ENCODE peak calls at places on chromosomes 2 and 18, in six cellular contexts. Y is left ventricle myocardium inferior, S is A549, A is uterus, R is body of pancreas, N is ovary. X is an unnamed sample.

GRCh38 chr2:181546086-181546485 is 88.9 kb downstream of the ITGA4 start:
- DNase-seq in Y (no peak), A (no peak), S (no peak), N (no peak), R (no peak), X (no peak)

GRCh38 chr2:86017901-86018896 is 87.5 kb downstream of the POLR1A start:
- DNase-seq in N (no peak), Y (peak; percentile 56), R (peak; percentile 98), S (peak; percentile 30), A (peak; percentile 60), X (peak; percentile 61)

GRCh38 chr2:9003616-9004337 is at the start of gene MBOAT2:
- DNase-seq in A (peak; percentile 86), N (peak; percentile 92), S (peak; percentile 96), R (peak; percentile 77), Y (peak; percentile 88), X (peak; percentile 88)

GRCh38 chr18:12038082-12038660 is 55.5 kb upstream of the ANKRD62 start:
- DNase-seq in A (no peak), N (no peak), S (no peak), Y (no peak), R (peak; percentile 64), X (no peak)

GRCh38 chr18:36756262-36756661 is 72.5 kb downstream of the TPGS2 start:
- DNase-seq in S (no peak), N (no peak), A (no peak), R (no peak), Y (no peak), X (no peak)

GRCh38 chr2:233247744-233248143 is 3.7 kb upstream of the ATG16L1 start:
- DNase-seq in R (no peak), S (peak; percentile 61), N (no peak), A (no peak), Y (no peak), X (no peak)

GRCh38 chr18:59787998-59788875 is 91.0 kb upstream of the CCBE1 start:
- DNase-seq in Y (no peak), S (peak; percentile 10), A (peak; percentile 21), N (no peak), R (no peak), X (no peak)

GRCh38 chr2:219633276-219634065 is 6.0 kb downstream of the SLC4A3 start:
- DNase-seq in N (no peak), R (no peak), A (no peak), Y (no peak), S (no peak), X (no peak)

GRCh38 chr2:75506131-75506697 is 54.5 kb downstream of the EVA1A start:
- DNase-seq in N (no peak), Y (no peak), R (no peak), A (no peak), S (no peak), X (no peak)

GRCh38 chr2:2812648-2813047 is 481.6 kb upstream of the MYT1L start:
- DNase-seq in R (no peak), A (no peak), N (no peak), Y (no peak), S (no peak), X (no peak)

GRCh38 chr2:167212054-167212648 is 323.9 kb downstream of the XIRP2 start:
- DNase-seq in A (no peak), Y (no peak), N (no peak), S (peak; percentile 3), R (peak; percentile 54), X (no peak)

GRCh38 chr2:113264713-113265403 is 13.9 kb downstream of the PAX8 start:
- DNase-seq in R (no peak), S (no peak), A (no peak), Y (no peak), N (no peak), X (no peak)

GRCh38 chr2:70458661-70459060 is 95.0 kb downstream of the TGFA start:
- DNase-seq in S (no peak), N (no peak), A (no peak), R (no peak), Y (no peak), X (no peak)

GRCh38 chr2:20141056-20141762 is 83.7 kb downstream of the SDC1 start:
- DNase-seq in Y (peak; percentile 25), R (peak; percentile 64), A (peak; percentile 67), S (peak; percentile 95), N (no peak), X (peak; percentile 77)

GRCh38 chr2:54968561-54969218 is 81.6 kb downstream of the RTN4 start:
- DNase-seq in Y (no peak), A (no peak), N (no peak), S (no peak), R (no peak), X (no peak)

GRCh38 chr18:64974378-64975125 is 776.3 kb upstream of the CDH7 start:
- DNase-seq in R (no peak), S (no peak), N (no peak), Y (no peak), A (no peak), X (no peak)

GRCh38 chr2:176679306-176679705 is 410.1 kb downstream of the MTX2 start:
- DNase-seq in A (no peak), S (no peak), R (no peak), N (no peak), Y (no peak), X (no peak)

GRCh38 chr2:168482952-168483831 is 27.1 kb downstream of the CERS6 start:
- DNase-seq in S (no peak), N (no peak), R (no peak), Y (no peak), A (no peak), X (no peak)

GRCh38 chr2:29767606-29768335 is 153.6 kb downstream of the ALK start:
- DNase-seq in A (no peak), R (no peak), N (no peak), S (no peak), Y (no peak), X (no peak)

GRCh38 chr2:44668336-44668735 is 273.2 kb upstream of the SIX3 start:
- DNase-seq in Y (no peak), N (no peak), A (no peak), S (peak; percentile 7), R (no peak), X (no peak)

GRCh38 chr2:30454571-30454970 is 7.5 kb downstream of the LCLAT1 start:
- DNase-seq in S (no peak), R (no peak), Y (no peak), A (no peak), N (no peak), X (no peak)

GRCh38 chr2:43196773-43197567 is 29.4 kb downstream of the ZFP36L2 start:
- DNase-seq in N (no peak), A (no peak), S (no peak), Y (no peak), R (no peak), X (no peak)
- H3K4me1 ChIP-seq in N (peaks cover 2% of the 10 kb centered on the region), A (no peaks in the 10 kb centered on the region), S (peaks cover 59% of the 10 kb centered on the region), Y (no peaks in the 10 kb centered on the region), R (peaks cover 49% of the 10 kb centered on the region), X (peaks cover 8% of the 10 kb centered on the region)

GRCh38 chr2:190637331-190637734 is 11.6 kb upstream of the NAB1 start:
- DNase-seq in R (no peak), Y (no peak), A (no peak), N (no peak), S (no peak), X (no peak)
- H3K27ac ChIP-seq in R (no peak overlapping the region), Y (peak overlapping the region; percentile 73), A (peak overlapping the region; percentile 61), N (no peak overlapping the region), S (peak overlapping the region; percentile 85), X (peak overlapping the region; percentile 39)

DNA sequence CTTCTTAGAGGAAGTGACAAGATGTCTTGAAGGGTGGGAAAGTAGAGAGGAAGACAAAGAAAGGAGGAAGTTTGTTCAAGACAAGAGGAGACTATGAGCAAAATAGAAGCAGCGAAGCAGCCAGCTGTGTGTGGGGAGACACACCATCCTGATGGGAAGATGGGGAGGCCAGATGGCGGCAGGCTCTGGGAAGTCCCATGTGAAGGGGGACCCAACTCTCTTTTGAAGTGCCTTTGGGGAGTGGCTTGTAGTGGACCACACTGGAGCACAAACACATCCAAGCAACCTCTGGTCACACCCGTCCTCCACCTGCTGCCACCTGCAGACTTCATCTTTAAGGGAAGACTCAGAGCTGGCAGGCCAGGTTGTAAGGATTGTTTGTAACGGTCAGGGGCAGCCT is 39.8 kb upstream of the INHBB start:
- DNase-seq in A (peak; percentile 6), N (no peak), R (no peak), Y (no peak), S (no peak), X (no peak)
- TF ChIP-seq CTCF in A (no peak), N (no peak), R (no peak), Y (no peak), S (no peak), X (no peak)

DNA sequence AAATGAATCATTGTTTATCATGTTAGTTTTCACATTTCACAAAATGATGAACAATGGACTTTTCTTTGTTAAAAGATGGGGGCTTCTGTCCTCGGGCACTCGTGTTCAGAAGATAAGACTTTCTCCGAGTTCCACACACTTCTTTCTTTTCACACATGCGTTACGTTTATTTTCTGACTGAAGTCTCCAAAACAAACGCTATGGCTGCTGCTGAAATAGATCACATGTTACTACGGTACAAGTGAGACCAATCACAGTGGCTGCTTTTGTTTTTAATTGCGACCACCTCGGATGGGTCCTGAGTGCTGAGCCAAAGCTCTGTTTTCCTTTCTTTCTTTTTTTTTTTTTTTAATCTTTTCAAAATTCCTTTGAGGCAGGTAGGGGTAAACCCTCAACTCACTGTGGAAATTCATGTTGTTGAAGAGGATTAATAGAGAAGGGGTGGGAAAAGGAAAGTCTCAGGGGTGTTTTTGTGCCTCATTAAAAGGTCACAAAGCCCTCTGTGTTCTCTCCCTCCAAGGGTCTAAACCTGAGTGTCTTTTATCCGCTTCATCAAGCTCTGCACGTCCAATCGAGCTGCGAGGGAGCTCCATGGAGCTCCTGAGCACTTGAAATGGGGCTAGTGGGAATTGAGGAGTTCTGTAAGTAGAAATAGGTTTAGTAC is 48.2 kb downstream of the ARL4C start:
- DNase-seq in N (no peak), A (no peak), R (no peak), Y (no peak), S (no peak), X (no peak)
- H3K4me1 ChIP-seq in N (peaks cover 1% of the 10 kb centered on the region), A (no peaks in the 10 kb centered on the region), R (no peaks in the 10 kb centered on the region), Y (peaks cover 19% of the 10 kb centered on the region), S (peaks cover 33% of the 10 kb centered on the region), X (no peaks in the 10 kb centered on the region)

GRCh38 chr2:11481789-11482472 is 16.0 kb upstream of the E2F6 start:
- DNase-seq in A (no peak), Y (no peak), R (no peak), N (peak; percentile 65), S (no peak), X (no peak)
- H3K27ac ChIP-seq in A (peak overlapping the region; percentile 88), Y (no peak overlapping the region), R (no peak overlapping the region), N (peak overlapping the region; percentile 95), S (peak overlapping the region; percentile 89), X (no peak overlapping the region)

DNA sequence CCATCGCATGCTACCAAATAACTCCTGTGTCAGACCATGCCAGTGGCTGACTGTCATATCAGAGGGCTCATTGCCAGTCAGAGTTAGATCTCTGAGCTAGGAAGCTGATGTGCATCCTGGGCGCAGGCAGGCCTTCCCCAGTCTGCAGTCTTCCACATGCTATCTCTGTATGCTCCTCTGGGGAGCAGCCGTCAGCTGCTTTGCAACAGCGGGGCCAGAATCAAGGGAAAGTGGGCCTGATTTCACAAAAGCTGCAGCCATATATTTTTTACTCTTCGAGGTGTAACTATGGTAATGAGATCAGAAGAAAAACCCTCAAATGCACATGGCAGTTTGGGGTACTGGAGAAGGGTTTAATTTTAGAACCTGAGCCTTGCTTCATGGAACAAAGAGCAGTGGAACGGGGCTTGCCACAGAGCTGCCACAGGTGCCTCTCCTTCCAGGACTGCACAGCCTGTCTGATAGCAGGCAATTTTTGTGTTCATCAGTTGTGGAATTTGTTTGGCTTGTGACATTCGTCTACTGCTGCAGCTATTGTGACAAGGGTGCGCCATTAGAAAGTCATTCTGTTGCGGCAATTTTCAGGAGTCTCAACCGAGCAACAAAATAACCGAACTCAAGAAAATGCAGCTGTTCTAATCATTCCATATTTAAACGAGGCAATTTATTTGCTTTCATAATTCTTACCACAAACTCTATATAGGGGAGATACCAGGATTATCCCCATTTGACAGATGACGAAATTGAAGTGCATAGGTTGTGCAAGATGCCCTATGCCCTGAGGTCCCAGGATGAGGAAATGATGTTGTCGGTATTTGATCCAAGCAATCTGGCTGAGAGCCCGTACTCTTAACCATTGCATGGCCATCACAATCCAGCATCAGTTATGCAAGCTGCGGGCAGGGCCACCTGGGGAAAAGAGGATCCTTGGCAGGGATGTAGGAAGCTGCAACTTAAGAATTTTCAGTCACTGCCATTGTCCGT is 109.6 kb upstream of the CYRIA start:
- DNase-seq in S (no peak), Y (no peak), R (no peak), A (no peak), N (no peak), X (no peak)
- TF ChIP-seq CTCF in S (no peak), Y (no peak), R (no peak), A (no peak), N (no peak), X (no peak)